ENCODE peak calls at places on chromosomes 7 and 10, in ten cellular contexts. L is OCI-LY7, N is psoas muscle, T is kidney epithelial cell, D is ovary, Q is AG09309, H is A549, J is choroid plexus epithelial cell, O is adrenal gland, Y is cardiac fibroblast. C is an unnamed sample.
A peak's percentile ranks its signal among the peaks of the same experiment; 100 is the strongest.

GRCh38 chr10:79244841-79245504 is 102.3 kb upstream of the PPIF start:
- DNase-seq in O (no peak), D (no peak), H (no peak), J (no peak), N (no peak), Q (no peak), Y (no peak), L (peak; percentile 86), T (no peak), C (peak; percentile 39)

GRCh38 chr10:78656815-78657621 is 411.7 kb upstream of the ZMIZ1 start:
- DNase-seq in N (no peak), T (no peak), J (peak; percentile 4), H (no peak), O (peak; percentile 35), Q (no peak), Y (no peak), D (no peak), L (no peak), C (peak; percentile 36)

GRCh38 chr10:55628260-55628701 is 732.8 kb downstream of the ZWINT start:
- DNase-seq in T (no peak), L (no peak), H (peak; percentile 9), N (peak; percentile 21), Q (no peak), Y (no peak), D (no peak), J (no peak), O (peak; percentile 89), C (peak; percentile 37)

GRCh38 chr10:35331894-35332640 is 4.2 kb upstream of the CCNY start:
- DNase-seq in H (peak; percentile 87), D (no peak), O (peak; percentile 66), Y (peak; percentile 86), Q (peak; percentile 67), L (no peak), N (no peak), T (peak; percentile 81), J (peak; percentile 98), C (no peak)

GRCh38 chr10:49539320-49539885 is 482 bp upstream of the ERCC6 start:
- DNase-seq in H (peak; percentile 46), O (peak; percentile 45), D (no peak), T (no peak), L (peak; percentile 21), J (peak; percentile 79), Y (peak; percentile 74), N (peak; percentile 30), Q (no peak), C (peak; percentile 60)

GRCh38 chr7:143885951-143886350 is 16.0 kb downstream of the TCAF1 start:
- DNase-seq in J (no peak), L (no peak), T (no peak), Q (no peak), H (no peak), Y (no peak), N (no peak), O (no peak), D (no peak), C (no peak)

GRCh38 chr10:33571616-33572015 is 237.1 kb upstream of the NRP1 start:
- DNase-seq in Q (no peak), D (no peak), N (no peak), J (peak; percentile 15), Y (no peak), T (peak; percentile 54), L (no peak), O (no peak), H (peak; percentile 52), C (no peak)

GRCh38 chr7:113986216-113986615 is 67.4 kb upstream of the PPP1R3A start:
- DNase-seq in D (no peak), O (no peak), L (no peak), N (no peak), J (no peak), H (no peak), Y (no peak), T (no peak), Q (no peak), C (no peak)

GRCh38 chr7:157007470-157008066 is 2.9 kb downstream of the MNX1 start:
- DNase-seq in N (no peak), L (no peak), H (no peak), D (no peak), Y (no peak), J (no peak), Q (no peak), T (no peak), O (no peak), C (peak; percentile 73)

GRCh38 chr10:121990015-121990677 is 1.2 kb downstream of the TACC2 start:
- DNase-seq in J (peak; percentile 13), O (no peak), Y (no peak), T (no peak), L (no peak), H (no peak), Q (no peak), N (no peak), D (no peak), C (no peak)

GRCh38 chr7:149181136-149181790 is 14.1 kb upstream of the ZNF282 start:
- DNase-seq in Q (no peak), H (no peak), Y (peak; percentile 71), N (no peak), L (no peak), J (peak; percentile 64), D (no peak), T (no peak), O (no peak), C (no peak)

GRCh38 chr10:391849-392704 is 256.8 kb downstream of the ZMYND11 start:
- DNase-seq in J (no peak), O (no peak), Y (no peak), N (no peak), D (no peak), Q (no peak), H (no peak), T (no peak), L (no peak), C (no peak)

GRCh38 chr7:150404172-150404784 is 25.1 kb downstream of the ZNF775 start:
- DNase-seq in H (no peak), D (no peak), L (no peak), T (no peak), Y (no peak), N (no peak), O (peak; percentile 27), Q (no peak), J (no peak), C (no peak)

GRCh38 chr10:77667426-77668324 is 30.1 kb upstream of the KCNMA1 start:
- DNase-seq in O (no peak), Q (no peak), T (no peak), J (no peak), H (no peak), L (no peak), N (no peak), D (no peak), Y (no peak), C (no peak)

GRCh38 chr7:8214162-8214897 is 47.6 kb downstream of the ICA1 start:
- DNase-seq in Y (no peak), O (no peak), Q (peak; percentile 60), J (peak; percentile 24), N (no peak), D (no peak), L (no peak), T (peak; percentile 35), H (no peak), C (no peak)

GRCh38 chr10:77828376-77828775 is 98.2 kb downstream of the DLG5 start:
- DNase-seq in D (no peak), T (no peak), J (no peak), Y (no peak), L (no peak), O (no peak), N (no peak), H (no peak), Q (no peak), C (no peak)

GRCh38 chr10:32384185-32384584 is 37.2 kb upstream of the EPC1 start:
- DNase-seq in H (no peak), O (no peak), N (no peak), T (no peak), D (no peak), L (no peak), Q (no peak), Y (no peak), J (no peak), C (peak; percentile 65)

GRCh38 chr10:1488970-1489548 is 248.3 kb downstream of the ADARB2 start:
- DNase-seq in Q (no peak), Y (no peak), L (peak; percentile 93), N (no peak), D (no peak), O (no peak), J (no peak), H (no peak), T (no peak), C (no peak)
- H3K4me3 ChIP-seq in Q (no peak overlapping the region), Y (no peak overlapping the region), L (peak overlapping the region; percentile 46), N (no peak overlapping the region), D (no peak overlapping the region), O (no peak overlapping the region), J (no peak overlapping the region), H (no peak overlapping the region), T (no peak overlapping the region), C (no peak overlapping the region)

GRCh38 chr7:95342642-95343252 is 18.4 kb upstream of the PON1 start:
- DNase-seq in T (no peak), J (peak; percentile 25), Y (no peak), H (peak; percentile 59), Q (no peak), N (no peak), L (no peak), D (no peak), O (no peak), C (no peak)
- H3K4me3 ChIP-seq in T (no peak overlapping the region), J (no peak overlapping the region), Y (no peak overlapping the region), H (no peak overlapping the region), Q (no peak overlapping the region), N (no peak overlapping the region), L (no peak overlapping the region), D (no peak overlapping the region), O (no peak overlapping the region), C (no peak overlapping the region)

GRCh38 chr7:1533255-1533568 is 2.7 kb downstream of the MAFK start:
- DNase-seq in J (peak; percentile 44), H (no peak), Q (no peak), T (no peak), O (no peak), D (no peak), Y (no peak), N (no peak), L (no peak), C (no peak)
- H3K4me3 ChIP-seq in J (peak overlapping the region; percentile 74), H (peak overlapping the region; percentile 98), Q (peak overlapping the region; percentile 78), T (no peak overlapping the region), O (no peak overlapping the region), D (peak overlapping the region; percentile 51), Y (peak overlapping the region; percentile 72), N (peak overlapping the region; percentile 78), L (peak overlapping the region; percentile 82), C (no peak overlapping the region)

DNA sequence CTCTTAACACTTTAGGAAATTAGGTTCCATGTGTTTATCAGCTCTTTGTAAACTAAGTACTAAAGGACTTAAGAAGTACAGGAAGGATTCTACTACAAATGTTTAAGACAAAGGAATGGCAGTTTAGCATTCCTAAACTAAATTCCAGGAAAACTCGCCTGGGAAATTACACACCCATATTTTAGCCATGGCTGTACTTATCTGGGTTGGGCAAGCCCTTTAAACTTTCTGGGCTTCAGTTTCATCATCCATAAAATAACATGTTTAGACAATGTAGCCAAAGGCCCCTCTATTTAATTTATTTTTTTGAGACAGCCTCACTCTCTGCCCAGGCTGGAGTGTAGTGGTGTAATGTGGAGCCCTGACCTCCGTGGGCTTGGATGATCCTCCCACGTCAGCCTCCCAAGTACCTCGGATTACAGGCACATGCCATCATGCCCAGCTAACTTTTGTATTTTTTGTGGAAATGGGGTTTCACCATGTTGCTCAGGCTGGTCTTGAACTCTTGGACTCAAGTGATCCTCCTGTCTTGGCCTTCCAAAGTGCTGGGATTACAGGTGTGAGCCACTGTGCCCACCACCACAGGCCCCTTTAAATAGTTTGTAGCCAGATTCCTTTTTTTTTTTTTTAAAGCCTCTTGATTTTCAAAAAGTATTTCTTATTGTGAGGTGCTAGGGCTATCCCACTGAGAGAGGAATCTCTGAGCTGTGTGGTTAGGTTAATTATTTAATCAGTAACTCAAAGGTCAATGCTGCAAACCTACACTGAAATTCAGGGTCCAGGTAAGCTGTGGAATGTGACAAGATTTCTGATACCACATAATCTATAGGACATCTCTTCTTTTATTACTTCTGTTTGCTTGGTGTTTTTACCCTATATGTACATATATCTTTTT is 32.1 kb downstream of the TMEM60 start:
- DNase-seq in Y (peak; percentile 48), J (peak; percentile 18), T (no peak), Q (peak; percentile 10), H (no peak), N (no peak), L (no peak), D (no peak), O (no peak), C (no peak)
- H3K4me3 ChIP-seq in Y (no peak overlapping the region), J (no peak overlapping the region), T (no peak overlapping the region), Q (no peak overlapping the region), H (no peak overlapping the region), N (no peak overlapping the region), L (no peak overlapping the region), D (no peak overlapping the region), O (no peak overlapping the region), C (no peak overlapping the region)

C was measured in mucosa of descending colon.